ENCODE peak calls at places on chromosomes 6 and 20, in seven cellular contexts. F is GM20000; R is stimulated activated naive CD8-positive, alpha-beta T cell treated with anti-CD3 and anti-CD28 coated beads, Interleukin-15, amount 100 ng/mL, for 72 hours; B is HT-29; T is posterior vena cava; M is AG10803; N is effector CD4-positive, alpha-beta T cell. V is an unnamed sample.

GRCh38 chr20:32439132-32439829 is 81.2 kb downstream of the ASXL1 start:
- DNase-seq in B (no peak), F (no peak), N (no peak), R (peak; percentile 69), T (no peak), M (peak; percentile 90), V (no peak)

GRCh38 chr6:88804701-88805100 is 158.7 kb downstream of the RNGTT start:
- DNase-seq in M (peak; percentile 37), N (no peak), B (no peak), F (no peak), T (no peak), R (no peak), V (no peak)

GRCh38 chr6:16690244-16691142 is 70.8 kb downstream of the ATXN1 start:
- DNase-seq in N (no peak), B (no peak), F (peak; percentile 51), M (peak; percentile 43), T (no peak), R (peak; percentile 79), V (no peak)

GRCh38 chr6:125821825-125822281 is 31.1 kb downstream of the NCOA7 start:
- DNase-seq in M (no peak), B (peak; percentile 82), T (no peak), N (no peak), R (no peak), F (no peak), V (no peak)

GRCh38 chr6:107936162-107936909 is 21.7 kb downstream of the SEC63 start:
- DNase-seq in B (no peak), R (no peak), F (no peak), N (no peak), T (no peak), M (no peak), V (no peak)

GRCh38 chr6:65110031-65110430 is 597.0 kb downstream of the EYS start:
- DNase-seq in F (no peak), R (no peak), B (no peak), M (no peak), T (no peak), N (no peak), V (no peak)

GRCh38 chr20:62608218-62608565 is 34.1 kb upstream of the SLCO4A1 start:
- DNase-seq in M (no peak), R (no peak), B (no peak), T (no peak), N (no peak), F (no peak), V (no peak)

GRCh38 chr6:142011775-142012174 is 121.0 kb upstream of the GJE1 start:
- DNase-seq in M (no peak), R (no peak), B (no peak), T (no peak), F (no peak), N (no peak), V (no peak)

GRCh38 chr20:21517566-21518277 is 3.9 kb upstream of the NKX2-2 start:
- DNase-seq in F (peak; percentile 32), R (no peak), M (no peak), T (no peak), B (no peak), N (no peak), V (no peak)

GRCh38 chr6:166143011-166143410 is 24.6 kb downstream of the TBXT start:
- DNase-seq in B (no peak), M (no peak), R (no peak), F (no peak), T (no peak), N (no peak), V (no peak)

GRCh38 chr20:25237610-25238318 is 10.1 kb upstream of the PYGB start:
- DNase-seq in M (peak; percentile 99), N (no peak), R (peak; percentile 88), B (peak; percentile 82), F (no peak), T (peak; percentile 90), V (no peak)

GRCh38 chr20:61803416-61803902 is 262.2 kb downstream of the TAF4 start:
- DNase-seq in T (peak; percentile 43), R (no peak), M (no peak), N (no peak), B (no peak), F (no peak), V (no peak)

GRCh38 chr6:23174781-23175361 is 605.5 kb downstream of the HDGFL1 start:
- DNase-seq in M (peak; percentile 91), N (no peak), B (no peak), F (no peak), R (no peak), T (no peak), V (no peak)